ENCODE peak calls at places on chromosomes 12 and 14, in four cellular contexts. V, H, Z and K are unnamed samples.

GRCh38 chr12:105874121-105874520 is 264.6 kb downstream of the NUAK1 start:
- DNase-seq in H (no peak), Z (no peak), V (no peak), K (no peak)

GRCh38 chr12:124236651-124237050 is 58.2 kb upstream of the RFLNA start:
- DNase-seq in H (no peak), Z (no peak), V (no peak), K (no peak)

GRCh38 chr12:1972856-1973317 is 31.4 kb downstream of the DCP1B start:
- DNase-seq in V (peak), H (no peak), Z (peak), K (no peak)

GRCh38 chr12:93135286-93136239 is 206.5 kb upstream of the EEA1 start:
- DNase-seq in H (no peak), Z (no peak), V (peak), K (no peak)

GRCh38 chr12:26651566-26652188 is 181.3 kb downstream of the ITPR2 start:
- DNase-seq in H (peak), Z (no peak), V (peak), K (peak)

GRCh38 chr12:4037747-4038312 is 164.6 kb upstream of the PARP11 start:
- DNase-seq in Z (no peak), V (peak), H (peak), K (no peak)

GRCh38 chr12:114835031-114835430 is 151.1 kb upstream of the TBX3 start:
- DNase-seq in Z (no peak), H (no peak), V (no peak), K (no peak)

GRCh38 chr14:68691031-68691864 is 101.6 kb downstream of the ZFP36L1 start:
- DNase-seq in H (no peak), V (no peak), Z (no peak), K (no peak)

GRCh38 chr12:95990136-95990535 is 6.0 kb downstream of the HAL start:
- DNase-seq in H (no peak), V (no peak), Z (no peak), K (no peak)

GRCh38 chr14:72164420-72165150 is 232.4 kb downstream of the RGS6 start:
- DNase-seq in Z (no peak), V (no peak), H (no peak), K (no peak)

GRCh38 chr14:96203635-96204034 is 1.0 kb upstream of the BDKRB2 start:
- DNase-seq in V (no peak), Z (no peak), H (no peak), K (no peak)

GRCh38 chr14:24921903-24922302 is 128.0 kb downstream of the STXBP6 start:
- DNase-seq in V (no peak), H (no peak), Z (no peak), K (no peak)

GRCh38 chr12:46702581-46703344 is 123.0 kb downstream of the SLC38A4 start:
- DNase-seq in V (no peak), H (no peak), Z (no peak), K (no peak)

GRCh38 chr14:96461950-96462798 is 40.0 kb upstream of the PAPOLA start:
- DNase-seq in V (peak), H (no peak), Z (no peak), K (no peak)

GRCh38 chr14:71266994-71267636 is 359.9 kb downstream of the PCNX1 start:
- DNase-seq in Z (no peak), V (no peak), H (no peak), K (peak)

GRCh38 chr12:27105746-27106536 is 23.6 kb upstream of the C12orf71 start:
- DNase-seq in H (no peak), V (no peak), Z (no peak), K (no peak)

GRCh38 chr12:1666685-1667162 is 24.1 kb upstream of the ADIPOR2 start:
- DNase-seq in V (peak), H (no peak), Z (no peak), K (no peak)

GRCh38 chr14:55098561-55098898 is 30.5 kb upstream of the LGALS3 start:
- DNase-seq in Z (no peak), H (no peak), V (no peak), K (no peak)

GRCh38 chr14:101559624-101560533 is 1.4 kb upstream of the DIO3 start:
- DNase-seq in H (peak), Z (peak), V (peak), K (peak)

GRCh38 chr14:61065671-61066070 is 84.6 kb downstream of the SLC38A6 start:
- DNase-seq in V (no peak), H (no peak), Z (no peak), K (no peak)

GRCh38 chr12:23576372-23576771 is 373.1 kb downstream of the SOX5 start:
- DNase-seq in V (no peak), H (no peak), Z (no peak), K (no peak)

GRCh38 chr12:55720894-55721444 is 776 bp downstream of the RDH5 start:
- DNase-seq in Z (peak), H (peak), V (peak), K (no peak)

GRCh38 chr14:84806627-84807026 is 723.3 kb upstream of the FLRT2 start:
- DNase-seq in Z (no peak), V (no peak), H (no peak), K (no peak)

GRCh38 chr14:70902186-70902585 is 5.1 kb upstream of the PCNX1 start:
- DNase-seq in Z (no peak), V (no peak), H (no peak), K (no peak)

GRCh38 chr12:63857771-63858670 is 13.5 kb downstream of the SRGAP1 start:
- DNase-seq in Z (no peak), H (no peak), V (no peak), K (no peak)

GRCh38 chr14:69771136-69771535 is 4.2 kb downstream of the SRSF5 start:
- DNase-seq in V (no peak), Z (no peak), H (no peak), K (no peak)

GRCh38 chr12:28079539-28079938 is 107.0 kb upstream of the PTHLH start:
- DNase-seq in Z (no peak), H (no peak), V (no peak), K (no peak)

GRCh38 chr12:25797335-25797863 is 161.1 kb upstream of the RASSF8 start:
- DNase-seq in V (no peak), H (no peak), Z (no peak), K (no peak)

GRCh38 chr12:62713190-62713589 is 221.8 kb downstream of the PPM1H start:
- DNase-seq in Z (no peak), H (no peak), V (no peak), K (no peak)

GRCh38 chr12:108589028-108589839 is 8.7 kb downstream of the TMEM119 start:
- DNase-seq in Z (no peak), V (peak), H (peak), K (no peak)

GRCh38 chr14:35438910-35439713 is 34.6 kb upstream of the NFKBIA start:
- DNase-seq in H (no peak), Z (no peak), V (no peak), K (no peak)